ENCODE peak calls at places on chromosome 1, in six cellular contexts. H, G, A, R, J and X are unnamed samples.

GRCh38 chr1:61743716-61744620 is 1.7 kb downstream of the PATJ start:
- DNase-seq in J (no peak), G (no peak), A (no peak), R (no peak), H (peak; percentile 31), X (no peak)

GRCh38 chr1:182207300-182207699 is 145.8 kb upstream of the ZNF648 start:
- DNase-seq in J (no peak), A (no peak), H (no peak), G (no peak), R (no peak), X (no peak)

GRCh38 chr1:7455796-7456568 is 315.1 kb upstream of the VAMP3 start:
- DNase-seq in H (no peak), R (no peak), J (no peak), A (no peak), G (peak; percentile 50), X (no peak)

GRCh38 chr1:152495066-152495675 is 15.4 kb upstream of the LCE5A start:
- DNase-seq in H (peak; percentile 2), A (no peak), G (peak; percentile 13), R (no peak), J (no peak), X (no peak)

GRCh38 chr1:31912839-31913239 is 25.3 kb downstream of the PTP4A2 start:
- DNase-seq in G (peak; percentile 47), J (no peak), R (no peak), A (no peak), H (no peak), X (no peak)

GRCh38 chr1:113677250-113678158 is 81.8 kb downstream of the PHTF1 start:
- DNase-seq in H (peak; percentile 86), G (peak; percentile 17), R (no peak), J (no peak), A (no peak), X (no peak)

GRCh38 chr1:174789399-174789798 is 210.3 kb upstream of the CACYBP start:
- DNase-seq in H (peak; percentile 92), R (no peak), J (no peak), G (no peak), A (no peak), X (no peak)

GRCh38 chr1:84598846-84599741 is 24.9 kb upstream of the CTBS start:
- DNase-seq in R (no peak), H (peak; percentile 73), J (no peak), G (no peak), A (no peak), X (no peak)

GRCh38 chr1:181483561-181484291 is 409 bp downstream of the CACNA1E start:
- DNase-seq in H (no peak), J (no peak), A (no peak), G (no peak), R (no peak), X (no peak)

GRCh38 chr1:39901486-39902120 is at the start of gene MYCL:
- DNase-seq in H (no peak), J (peak; percentile 83), A (peak; percentile 43), R (no peak), G (peak; percentile 85), X (peak; percentile 33)

GRCh38 chr1:55774446-55774845 is 559.3 kb upstream of the USP24 start:
- DNase-seq in R (no peak), J (no peak), A (no peak), H (no peak), G (no peak), X (no peak)

GRCh38 chr1:67307251-67308060 is at the start of gene IL12RB2:
- DNase-seq in J (peak; percentile 54), G (peak; percentile 77), A (peak; percentile 29), H (no peak), R (peak; percentile 55), X (no peak)

GRCh38 chr1:112711041-112711440 is 4.1 kb downstream of the PPM1J start:
- DNase-seq in G (no peak), J (no peak), R (no peak), A (no peak), H (no peak), X (no peak)

GRCh38 chr1:28150125-28150780 is 26.2 kb downstream of the PTAFR start:
- DNase-seq in G (no peak), J (no peak), R (no peak), A (no peak), H (no peak), X (no peak)